ENCODE peak calls at places on chromosomes 11 and 22, in eight cellular contexts. L, U, P, K, D, M, I and T are unnamed samples.

GRCh38 chr22:47192106-47192650 is 429.7 kb downstream of the TBC1D22A start:
- DNase-seq in D (no peak), P (no peak), U (peak; percentile 52), K (no peak), M (no peak), I (no peak), L (peak; percentile 26), T (no peak)

GRCh38 chr22:19844423-19845368 is 10.0 kb downstream of the GNB1L start:
- DNase-seq in U (peak; percentile 73), K (no peak), P (no peak), L (peak; percentile 22), D (no peak), I (peak; percentile 74), M (no peak), T (no peak)

GRCh38 chr22:35868938-35869337 is 151.3 kb downstream of the APOL5 start:
- DNase-seq in U (no peak), I (no peak), P (no peak), L (no peak), D (no peak), M (no peak), K (no peak), T (no peak)

GRCh38 chr11:90220391-90220790 is 2.5 kb downstream of the CHORDC1 start:
- DNase-seq in I (no peak), L (no peak), K (no peak), M (no peak), D (no peak), U (no peak), P (peak; percentile 50), T (peak; percentile 24)

GRCh38 chr11:77039491-77040400 is 5.5 kb downstream of the B3GNT6 start:
- DNase-seq in K (peak; percentile 26), M (peak; percentile 71), I (no peak), D (no peak), P (peak; percentile 33), L (peak; percentile 73), U (peak; percentile 54), T (no peak)

GRCh38 chr22:50078761-50079160 is 6.5 kb downstream of the MLC1 start:
- DNase-seq in I (no peak), D (no peak), M (no peak), K (no peak), P (no peak), L (no peak), U (no peak), T (no peak)

GRCh38 chr22:31083923-31084810 is 3.0 kb downstream of the SMTN start:
- DNase-seq in M (no peak), P (no peak), U (no peak), L (peak; percentile 46), I (no peak), D (no peak), K (no peak), T (no peak)

GRCh38 chr11:2807801-2808241 is 77.8 kb downstream of the CDKN1C start:
- DNase-seq in K (no peak), U (peak; percentile 75), P (no peak), D (no peak), M (peak; percentile 9), I (no peak), L (no peak), T (no peak)

GRCh38 chr11:70581991-70582885 is 183.9 kb downstream of the CTTN start:
- DNase-seq in P (no peak), D (no peak), U (peak; percentile 57), L (no peak), I (no peak), K (no peak), M (no peak), T (no peak)

GRCh38 chr22:31604137-31604705 is 57.8 kb downstream of the PISD start:
- DNase-seq in M (no peak), I (no peak), K (no peak), U (peak; percentile 36), P (no peak), D (no peak), L (no peak), T (no peak)

GRCh38 chr11:76327756-76328388 is 53.1 kb downstream of the THAP12 start:
- DNase-seq in P (no peak), I (no peak), D (no peak), L (no peak), U (no peak), K (no peak), M (no peak), T (no peak)

GRCh38 chr11:101497292-101497691 is 86.5 kb downstream of the TRPC6 start:
- DNase-seq in D (no peak), I (no peak), L (no peak), P (no peak), K (no peak), U (no peak), M (no peak), T (no peak)

GRCh38 chr22:36327922-36328551 is 59.7 kb downstream of the MYH9 start:
- DNase-seq in P (no peak), I (no peak), L (no peak), K (no peak), M (no peak), U (peak; percentile 90), D (peak; percentile 68), T (peak; percentile 59)

GRCh38 chr22:28560005-28560742 is 119.5 kb downstream of the TTC28 start:
- DNase-seq in U (no peak), L (no peak), M (no peak), I (no peak), P (peak; percentile 38), K (no peak), D (no peak), T (no peak)

GRCh38 chr11:124194696-124195418 is 11.7 kb downstream of the OR10D3 start:
- DNase-seq in P (peak; percentile 38), M (peak; percentile 56), U (no peak), L (peak; percentile 75), K (peak; percentile 38), I (no peak), D (no peak), T (peak; percentile 32)
- TF ChIP-seq CTCF in P (peak; percentile 66), M (peak; percentile 55), U (peak; percentile 37), L (peak; percentile 73), K (peak; percentile 50), I (no peak), D (peak; percentile 52), T (peak; percentile 80)

GRCh38 chr11:61390161-61390560 is 2.2 kb upstream of the TMEM216 start:
- DNase-seq in M (no peak), D (no peak), P (no peak), U (no peak), I (no peak), L (no peak), K (no peak), T (no peak)

DNA sequence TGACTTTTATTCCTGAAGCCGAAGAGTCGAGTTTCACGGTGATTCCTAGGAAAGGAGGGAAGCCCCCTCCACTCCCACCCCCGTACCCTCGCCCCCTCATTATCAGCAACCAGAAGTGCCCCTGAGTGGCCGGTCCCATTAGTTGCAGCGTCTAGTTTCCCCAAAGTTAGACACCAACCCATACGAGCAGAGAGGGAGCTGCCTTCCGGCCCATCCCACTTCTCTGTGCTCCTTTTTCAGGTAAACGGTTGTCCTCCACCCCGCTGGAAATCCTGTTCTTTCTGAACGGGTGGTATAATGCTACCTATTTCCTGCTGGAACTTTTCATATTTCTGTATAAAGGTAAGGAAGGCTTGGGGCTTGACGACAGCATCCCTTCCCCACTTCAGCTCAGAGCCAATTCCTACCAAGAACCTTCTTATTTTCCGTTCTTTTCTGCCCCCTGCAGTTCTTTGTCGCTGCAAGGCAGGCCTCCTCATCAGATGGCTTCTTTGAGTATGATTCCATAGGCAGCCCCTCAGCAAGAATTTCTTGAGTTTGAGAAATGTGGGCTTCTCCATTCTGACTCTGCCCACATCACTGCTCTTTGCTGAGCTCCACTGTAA is 706 bp downstream of the TMEM216 start:
- DNase-seq in U (no peak), I (no peak), K (no peak), P (peak; percentile 46), L (peak; percentile 34), D (no peak), M (no peak), T (no peak)
- TF ChIP-seq CTCF in U (no peak), I (no peak), K (no peak), P (peak; percentile 23), L (no peak), D (peak; percentile 28), M (no peak), T (peak; percentile 20)

GRCh38 chr11:17403977-17404759 is 15.7 kb upstream of the KCNJ11 start:
- DNase-seq in P (no peak), D (no peak), I (no peak), L (no peak), K (no peak), M (no peak), U (no peak), T (no peak)

GRCh38 chr11:17401316-17401715 is 12.9 kb upstream of the KCNJ11 start:
- DNase-seq in M (no peak), L (no peak), I (no peak), K (no peak), D (no peak), P (no peak), U (no peak), T (no peak)

GRCh38 chr11:17401841-17402240 is 13.4 kb upstream of the KCNJ11 start:
- DNase-seq in L (no peak), P (no peak), I (no peak), U (no peak), K (no peak), D (no peak), M (no peak), T (no peak)

GRCh38 chr11:17400048-17400775 is 11.8 kb upstream of the KCNJ11 start:
- DNase-seq in I (no peak), K (no peak), P (no peak), D (no peak), M (no peak), U (no peak), L (no peak), T (no peak)

DNA sequence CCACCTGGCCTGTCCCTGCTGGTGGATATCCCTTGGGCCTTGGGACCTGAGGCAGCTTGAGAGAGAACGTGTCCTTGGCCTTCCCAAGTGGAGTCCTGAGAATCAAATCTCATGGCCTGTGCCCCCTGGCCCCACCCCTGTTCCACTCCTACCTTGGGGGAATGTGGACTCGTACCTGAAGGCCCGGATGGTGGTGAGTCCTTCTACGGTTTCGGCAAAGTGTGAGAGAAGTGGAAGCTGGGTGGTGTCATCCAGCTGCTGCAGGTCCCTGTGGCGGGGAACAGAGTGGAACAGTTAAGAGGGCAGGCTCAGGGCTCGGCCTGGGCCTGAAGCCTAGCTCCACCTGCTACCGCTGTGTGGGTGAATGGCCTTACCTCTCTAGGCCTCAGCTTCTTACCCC is 14.0 kb upstream of the KCNJ11 start:
- DNase-seq in M (no peak), K (no peak), I (no peak), D (no peak), L (no peak), U (no peak), P (no peak), T (no peak)
- TF ChIP-seq CTCF in M (no peak), K (no peak), I (no peak), D (no peak), L (no peak), U (no peak), P (no peak), T (no peak)

DNA sequence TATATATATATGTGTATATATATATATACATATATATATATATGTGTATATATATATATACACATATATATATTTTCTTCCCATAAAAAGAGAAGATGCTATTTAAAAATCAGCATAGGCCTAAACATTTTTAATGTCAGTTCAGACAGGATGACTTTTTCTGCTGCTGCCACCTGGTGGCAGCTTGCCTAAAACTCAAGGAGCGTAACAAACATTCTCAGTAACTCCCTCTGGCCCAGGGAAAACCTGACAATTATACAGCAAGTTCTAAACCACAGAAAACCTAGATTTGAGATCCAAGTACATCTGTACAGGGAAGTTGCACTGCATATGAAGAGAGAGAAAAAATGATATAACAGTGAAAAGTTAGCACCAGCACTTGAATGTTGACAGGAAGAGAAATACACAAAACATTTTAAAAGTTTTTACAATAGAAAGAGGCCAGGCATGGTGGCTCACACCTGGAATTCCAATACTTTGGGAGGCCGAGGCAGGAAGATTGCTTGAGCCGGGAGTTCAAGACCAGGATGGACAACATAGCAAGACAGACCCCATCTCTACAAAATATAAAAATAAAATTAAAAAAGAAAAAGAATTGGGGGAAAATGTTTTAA is 16.6 kb downstream of the OR8A1 start:
- DNase-seq in U (no peak), M (peak; percentile 59), D (peak; percentile 22), I (no peak), K (peak; percentile 36), L (peak; percentile 58), P (peak; percentile 34), T (peak; percentile 50)
- TF ChIP-seq CTCF in U (peak; percentile 45), M (peak; percentile 41), D (peak; percentile 72), I (no peak), K (peak; percentile 40), L (peak; percentile 53), P (peak; percentile 56), T (peak; percentile 70)